ENCODE peak calls at places on chromosomes 11 and 22, in four cellular contexts. A is fibroblast of pulmonary artery, W is heart left ventricle, J is GM13976. K is an unnamed sample.
A peak's percentile ranks its signal among the peaks of the same experiment; 100 is the strongest.

GRCh38 chr11:46520971-46521745 is 72.7 kb downstream of the AMBRA1 start:
- DNase-seq in A (peak; percentile 59), W (no peak), J (no peak), K (peak; percentile 78)

GRCh38 chr11:66042227-66043007 is 6.5 kb downstream of the GAL3ST3 start:
- DNase-seq in W (no peak), J (no peak), A (no peak), K (no peak)

GRCh38 chr11:79377399-79377798 is 63.4 kb downstream of the TENM4 start:
- DNase-seq in J (no peak), A (no peak), W (no peak), K (no peak)

GRCh38 chr11:34234086-34234740 is 123.6 kb downstream of the ABTB2 start:
- DNase-seq in A (peak; percentile 75), W (no peak), J (peak; percentile 63), K (peak; percentile 21)

GRCh38 chr22:43378011-43378704 is 33.7 kb upstream of the MPPED1 start:
- DNase-seq in W (no peak), A (peak; percentile 24), J (no peak), K (no peak)

GRCh38 chr11:38345286-38345685 is 1747.2 kb upstream of the RAG2 start:
- DNase-seq in J (no peak), W (no peak), A (peak; percentile 1), K (no peak)

GRCh38 chr11:130070109-130070828 is 575 bp downstream of the APLP2 start:
- DNase-seq in A (peak; percentile 42), W (peak; percentile 46), J (peak; percentile 75), K (peak; percentile 10)

GRCh38 chr11:126083829-126084607 is 21.4 kb upstream of the CDON start:
- DNase-seq in J (no peak), A (no peak), W (no peak), K (no peak)

GRCh38 chr11:35838071-35838470 is 105.8 kb upstream of the LDLRAD3 start:
- DNase-seq in J (no peak), A (no peak), W (no peak), K (no peak)

GRCh38 chr11:110903378-110903777 is 191.1 kb upstream of the ARHGAP20 start:
- DNase-seq in A (no peak), J (no peak), W (no peak), K (no peak)

GRCh38 chr11:81705283-81705682 is 1028.4 kb downstream of the FAM181B start:
- DNase-seq in W (no peak), J (no peak), A (no peak), K (no peak)

GRCh38 chr11:876550-876949 is 33.9 kb downstream of the TSPAN4 start:
- DNase-seq in J (no peak), W (peak; percentile 77), A (no peak), K (no peak)

GRCh38 chr22:37740455-37741311 is 43.8 kb downstream of the TRIOBP start:
- DNase-seq in W (no peak), J (no peak), A (no peak), K (no peak)

GRCh38 chr22:50627452-50627913 is 469 bp downstream of the ARSA start:
- DNase-seq in J (peak; percentile 32), W (no peak), A (no peak), K (no peak)

GRCh38 chr22:47564651-47565050 is 802.2 kb downstream of the TBC1D22A start:
- DNase-seq in J (no peak), A (no peak), W (no peak), K (no peak)

GRCh38 chr11:1226981-1227550 is 4.2 kb downstream of the MUC5B start:
- DNase-seq in J (no peak), W (peak; percentile 20), A (peak; percentile 4), K (no peak)

GRCh38 chr11:63608353-63609345 is 5.6 kb downstream of the PLAAT3 start:
- DNase-seq in W (no peak), J (no peak), A (peak; percentile 61), K (peak; percentile 35)

GRCh38 chr11:92440701-92441338 is 216.2 kb downstream of the FAT3 start:
- DNase-seq in A (no peak), J (no peak), W (no peak), K (no peak)

GRCh38 chr11:94521684-94522083 is 9.4 kb downstream of the C11orf97 start:
- DNase-seq in A (peak; percentile 37), W (no peak), J (no peak), K (peak; percentile 32)

GRCh38 chr11:84780689-84781293 is 846.4 kb downstream of the DLG2 start:
- DNase-seq in J (no peak), A (peak; percentile 21), W (no peak), K (peak; percentile 12)

GRCh38 chr22:49850021-49850911 is 3.4 kb upstream of the ZBED4 start:
- DNase-seq in W (no peak), A (no peak), J (no peak), K (no peak)

GRCh38 chr11:60762851-60763691 is 6.4 kb downstream of the MS4A15 start:
- DNase-seq in J (peak; percentile 70), A (no peak), W (no peak), K (no peak)
- TF ChIP-seq CTCF in J (peak; percentile 30), A (peak; percentile 35), W (no peak), K (peak; percentile 60)

GRCh38 chr11:112023104-112023503 is 2.1 kb upstream of the DLAT start:
- DNase-seq in J (no peak), A (no peak), W (no peak), K (no peak)
- TF ChIP-seq CTCF in J (no peak), A (no peak), W (no peak), K (no peak)

DNA sequence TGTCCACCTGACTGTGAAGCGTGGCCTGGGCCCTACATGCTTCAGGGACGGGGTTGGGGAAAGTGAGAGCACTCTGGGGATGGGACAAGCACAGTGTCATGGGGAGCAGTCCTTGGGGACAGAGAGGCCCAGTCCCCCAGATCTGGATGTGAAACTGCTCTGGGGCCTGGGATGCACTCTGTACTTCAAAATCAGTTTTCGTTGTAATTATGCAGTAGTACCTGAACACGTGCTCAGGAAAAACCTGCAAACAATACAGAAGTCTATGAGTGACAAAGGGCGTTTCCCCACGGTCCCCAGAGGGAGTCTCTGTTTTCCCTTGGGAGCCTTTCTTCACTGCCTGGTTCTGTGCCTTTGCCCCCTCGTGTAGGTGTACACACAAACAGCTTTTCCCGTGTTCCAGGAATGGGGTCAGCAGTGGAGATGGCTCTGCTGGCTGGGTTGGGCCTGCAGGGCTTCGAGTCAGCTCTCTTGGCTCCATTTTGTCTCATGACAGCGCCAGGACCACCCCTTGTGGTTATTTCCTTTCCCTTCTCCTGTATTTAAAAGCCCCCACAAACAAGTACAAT is 5.2 kb upstream of the TNFRSF13C start:
- DNase-seq in J (no peak), W (no peak), A (no peak), K (no peak)
- TF ChIP-seq CTCF in J (no peak), W (no peak), A (no peak), K (no peak)

GRCh38 chr11:134332189-134332631 is 422 bp downstream of the GLB1L2 start:
- DNase-seq in J (no peak), A (no peak), W (no peak), K (no peak)
- TF ChIP-seq CTCF in J (no peak), A (no peak), W (no peak), K (no peak)

GRCh38 chr22:41256254-41256897 is 15.6 kb upstream of the CHADL start:
- DNase-seq in J (no peak), W (no peak), A (peak; percentile 71), K (peak; percentile 71)
- TF ChIP-seq CTCF in J (no peak), W (no peak), A (peak; percentile 15), K (peak; percentile 51)

K was measured in HFFc6.